ENCODE peak calls at places on chromosome 4, in eight cellular contexts. One of them, this sample, is unnamed.

GRCh38 chr4:70938087-70938486 is 35.9 kb downstream of the MOB1B start:
- DNase-seq in fibroblast of mammary gland: no peak
- DNase-seq in NCI-H1930: no peak
- DNase-seq in iris pigment epithelial cell: no peak
- DNase-seq in astrocyte of the spinal cord: no peak
- DNase-seq in T-cell: no peak
- DNase-seq in SJCRH30: no peak
- DNase-seq in HFFc6: no peak
- DNase-seq in this sample: no peak

GRCh38 chr4:89284828-89285227 is 22.8 kb downstream of the GPRIN3 start:
- DNase-seq in SJCRH30: no peak
- DNase-seq in astrocyte of the spinal cord: no peak
- DNase-seq in fibroblast of mammary gland: no peak
- DNase-seq in NCI-H1930: no peak
- DNase-seq in T-cell: no peak
- DNase-seq in HFFc6: no peak
- DNase-seq in iris pigment epithelial cell: no peak
- DNase-seq in this sample: peak

GRCh38 chr4:77007358-77008230 is 58.0 kb downstream of the SEPTIN11 start:
- DNase-seq in fibroblast of mammary gland: peak
- DNase-seq in T-cell: peak
- DNase-seq in iris pigment epithelial cell: peak
- DNase-seq in HFFc6: peak
- DNase-seq in astrocyte of the spinal cord: peak
- DNase-seq in SJCRH30: peak
- DNase-seq in NCI-H1930: no peak
- DNase-seq in this sample: peak

GRCh38 chr4:113961322-113961698 is 18.1 kb downstream of the ARSJ start:
- DNase-seq in HFFc6: no peak
- DNase-seq in NCI-H1930: no peak
- DNase-seq in SJCRH30: no peak
- DNase-seq in T-cell: no peak
- DNase-seq in fibroblast of mammary gland: peak
- DNase-seq in iris pigment epithelial cell: peak
- DNase-seq in astrocyte of the spinal cord: peak
- DNase-seq in this sample: no peak

GRCh38 chr4:90842960-90843359 is 715.8 kb downstream of the CCSER1 start:
- DNase-seq in HFFc6: no peak
- DNase-seq in iris pigment epithelial cell: peak
- DNase-seq in NCI-H1930: no peak
- DNase-seq in astrocyte of the spinal cord: no peak
- DNase-seq in fibroblast of mammary gland: no peak
- DNase-seq in T-cell: no peak
- DNase-seq in SJCRH30: no peak
- DNase-seq in this sample: no peak

GRCh38 chr4:127778102-127778501 is 4.0 kb upstream of the HSPA4L start:
- DNase-seq in iris pigment epithelial cell: no peak
- DNase-seq in fibroblast of mammary gland: no peak
- DNase-seq in HFFc6: no peak
- DNase-seq in T-cell: no peak
- DNase-seq in SJCRH30: no peak
- DNase-seq in NCI-H1930: no peak
- DNase-seq in astrocyte of the spinal cord: no peak
- DNase-seq in this sample: no peak

GRCh38 chr4:17103231-17103630 is 204.8 kb upstream of the LDB2 start:
- DNase-seq in T-cell: no peak
- DNase-seq in iris pigment epithelial cell: peak
- DNase-seq in astrocyte of the spinal cord: peak
- DNase-seq in NCI-H1930: no peak
- DNase-seq in SJCRH30: no peak
- DNase-seq in fibroblast of mammary gland: peak
- DNase-seq in HFFc6: peak
- DNase-seq in this sample: no peak

GRCh38 chr4:10023050-10023419 is 1.7 kb upstream of the SLC2A9 start:
- DNase-seq in T-cell: no peak
- DNase-seq in NCI-H1930: no peak
- DNase-seq in HFFc6: no peak
- DNase-seq in fibroblast of mammary gland: no peak
- DNase-seq in SJCRH30: no peak
- DNase-seq in astrocyte of the spinal cord: no peak
- DNase-seq in iris pigment epithelial cell: no peak
- DNase-seq in this sample: no peak

GRCh38 chr4:71303850-71304249 is 35.0 kb upstream of the SLC4A4 start:
- DNase-seq in SJCRH30: no peak
- DNase-seq in HFFc6: peak
- DNase-seq in fibroblast of mammary gland: no peak
- DNase-seq in T-cell: no peak
- DNase-seq in iris pigment epithelial cell: no peak
- DNase-seq in astrocyte of the spinal cord: no peak
- DNase-seq in NCI-H1930: no peak
- DNase-seq in this sample: no peak

GRCh38 chr4:168632246-168632832 is 135.5 kb downstream of the PALLD start:
- DNase-seq in iris pigment epithelial cell: no peak
- DNase-seq in fibroblast of mammary gland: no peak
- DNase-seq in T-cell: no peak
- DNase-seq in astrocyte of the spinal cord: no peak
- DNase-seq in SJCRH30: no peak
- DNase-seq in HFFc6: no peak
- DNase-seq in NCI-H1930: no peak
- DNase-seq in this sample: no peak

This sample was measured in CD8-positive, alpha-beta memory T cell.